ENCODE peak calls at places on chromosomes 7 and 10, in five cellular contexts. U is ovary, E is psoas muscle, O is hepatocyte, Q is RWPE2. Z is an unnamed sample.
A peak's percentile ranks its signal among the peaks of the same experiment; 100 is the strongest.

GRCh38 chr10:91156196-91156595 is 64.3 kb upstream of the PCGF5 start:
- DNase-seq in E (no peak), U (no peak), Q (no peak), O (no peak), Z (no peak)

GRCh38 chr10:75431180-75432111 is at the start of gene LRMDA:
- DNase-seq in O (peak; percentile 58), Q (no peak), E (peak; percentile 68), U (peak; percentile 81), Z (no peak)

GRCh38 chr7:77335581-77335980 is 80.6 kb downstream of the GSAP start:
- DNase-seq in E (no peak), O (no peak), Q (no peak), U (no peak), Z (no peak)

GRCh38 chr10:123790132-123790885 is 101.3 kb downstream of the CPXM2 start:
- DNase-seq in Q (no peak), E (no peak), U (no peak), O (peak; percentile 48), Z (no peak)

GRCh38 chr7:110442386-110442837 is 648.5 kb upstream of the LRRN3 start:
- DNase-seq in Q (no peak), O (peak; percentile 74), U (no peak), E (no peak), Z (no peak)

GRCh38 chr7:99407849-99408346 is 499 bp downstream of the PDAP1 start:
- DNase-seq in Q (no peak), U (peak; percentile 68), O (peak; percentile 78), E (peak; percentile 87), Z (peak; percentile 75)

GRCh38 chr10:88926484-88927249 is 25.9 kb downstream of the ACTA2 start:
- DNase-seq in U (no peak), O (no peak), Q (no peak), E (no peak), Z (no peak)

GRCh38 chr7:106056513-106057203 is 55.5 kb downstream of the SYPL1 start:
- DNase-seq in U (peak; percentile 70), Q (no peak), O (peak; percentile 81), E (peak; percentile 82), Z (peak; percentile 67)

GRCh38 chr7:139695616-139696015 is 82.2 kb downstream of the HIPK2 start:
- DNase-seq in O (no peak), U (no peak), Q (no peak), E (no peak), Z (no peak)

GRCh38 chr7:39890411-39890810 is 59.6 kb upstream of the CDK13 start:
- DNase-seq in E (no peak), U (no peak), O (no peak), Q (no peak), Z (no peak)

GRCh38 chr7:47786557-47787248 is 161.6 kb downstream of the PKD1L1 start:
- DNase-seq in O (peak; percentile 89), Q (peak; percentile 99), E (peak; percentile 62), U (peak; percentile 87), Z (no peak)

GRCh38 chr10:114810926-114811325 is 10.7 kb upstream of the FHIP2A start:
- DNase-seq in O (no peak), E (no peak), U (no peak), Q (no peak), Z (no peak)

GRCh38 chr7:295155-296154 is 5.5 kb downstream of the FOXL3 start:
- DNase-seq in Q (no peak), E (no peak), O (no peak), U (no peak), Z (no peak)

GRCh38 chr10:21173964-21174669 is 277.0 kb upstream of the NEBL start:
- DNase-seq in U (peak; percentile 15), O (peak; percentile 85), E (peak; percentile 48), Q (peak; percentile 79), Z (no peak)

GRCh38 chr10:102669206-102670064 is 25.2 kb downstream of the TRIM8 start:
- DNase-seq in E (peak; percentile 88), Q (no peak), O (peak; percentile 61), U (no peak), Z (peak; percentile 70)

GRCh38 chr7:149879271-149879711 is 5.5 kb downstream of the ATP6V0E2 start:
- DNase-seq in Q (no peak), O (no peak), E (no peak), U (no peak), Z (no peak)

GRCh38 chr7:112266595-112267270 is 60.2 kb downstream of the ZNF277 start:
- DNase-seq in O (no peak), U (no peak), Q (no peak), E (no peak), Z (no peak)

GRCh38 chr7:135285547-135285946 is 51.9 kb downstream of the STRA8 start:
- DNase-seq in Q (no peak), O (no peak), E (no peak), U (no peak), Z (no peak)

GRCh38 chr7:139618482-139619366 is 95.2 kb downstream of the CLEC2L start:
- DNase-seq in O (peak; percentile 24), U (no peak), Q (no peak), E (no peak), Z (peak; percentile 48)

GRCh38 chr10:88849224-88849623 is 2.4 kb downstream of the ANKRD22 start:
- DNase-seq in Q (no peak), U (no peak), E (no peak), O (no peak), Z (no peak)

GRCh38 chr10:86087716-86088115 is 278.9 kb downstream of the GRID1 start:
- DNase-seq in O (no peak), U (no peak), E (no peak), Q (no peak), Z (peak; percentile 76)

GRCh38 chr7:147586526-147586925 is 1004.0 kb upstream of the C7orf33 start:
- DNase-seq in O (no peak), U (no peak), Q (no peak), E (no peak), Z (no peak)

GRCh38 chr7:137084607-137085380 is 216.3 kb downstream of the CHRM2 start:
- DNase-seq in O (no peak), Q (no peak), U (no peak), E (no peak), Z (peak; percentile 45)

GRCh38 chr10:11224792-11225448 is 207.2 kb downstream of the CELF2 start:
- DNase-seq in Q (no peak), O (no peak), E (no peak), U (no peak), Z (no peak)

GRCh38 chr10:31133628-31134302 is 102.1 kb upstream of the ZNF438 start:
- DNase-seq in O (peak; percentile 87), U (peak; percentile 85), Q (no peak), E (peak; percentile 92), Z (peak; percentile 86)

GRCh38 chr10:31261502-31262311 is 57.3 kb upstream of the ZEB1 start:
- DNase-seq in U (no peak), E (no peak), O (peak; percentile 25), Q (no peak), Z (no peak)

GRCh38 chr7:134154581-134155130 is 27.5 kb downstream of the LRGUK start:
- DNase-seq in Q (no peak), U (no peak), O (no peak), E (no peak), Z (no peak)

GRCh38 chr10:69891057-69891617 is 89.4 kb downstream of the COL13A1 start:
- DNase-seq in Q (no peak), U (no peak), E (no peak), O (no peak), Z (no peak)

GRCh38 chr10:100912013-100912608 is 652 bp upstream of the SLF2 start:
- DNase-seq in O (peak; percentile 40), E (no peak), U (peak; percentile 21), Q (no peak), Z (no peak)

GRCh38 chr10:80488539-80489066 is 34.5 kb downstream of the TSPAN14 start:
- DNase-seq in U (no peak), O (no peak), Q (no peak), E (no peak), Z (no peak)

DNA sequence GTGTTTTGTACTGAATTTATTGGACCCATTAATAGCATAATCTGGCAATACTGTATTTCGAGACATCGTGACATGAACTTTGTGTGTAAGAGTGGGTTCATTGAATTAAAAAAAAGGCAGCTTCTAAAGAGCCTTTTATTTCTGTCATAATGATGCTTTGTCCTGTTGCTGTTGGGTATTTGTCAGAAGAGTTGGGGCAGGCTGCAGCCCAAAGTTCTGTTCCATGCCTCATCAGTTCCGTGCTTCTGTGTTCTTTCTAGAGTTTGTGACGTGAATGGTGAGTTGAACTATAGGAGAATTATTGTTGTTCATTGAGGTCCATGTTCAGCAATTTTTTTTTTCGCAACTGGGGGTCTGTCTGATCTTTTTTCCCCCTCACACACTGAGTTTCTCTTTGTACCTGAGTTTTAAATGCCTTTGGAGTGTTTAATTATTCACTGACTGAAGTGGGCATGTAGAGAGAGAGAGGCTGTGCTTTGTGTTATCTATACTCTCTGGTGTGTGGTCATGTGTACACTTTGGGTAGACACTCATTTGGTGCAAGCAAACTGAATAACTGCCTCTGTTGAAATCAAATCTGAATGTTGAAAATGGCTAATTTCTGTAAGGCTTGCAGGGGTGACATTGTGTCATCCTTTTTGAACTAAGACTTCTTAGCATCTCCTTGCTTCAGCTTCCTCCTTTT is 69.8 kb downstream of the ADD3 start:
- DNase-seq in E (no peak), U (no peak), Q (no peak), O (no peak), Z (peak; percentile 77)
- H3K4me3 ChIP-seq in E (peak overlapping the region; percentile 43), U (no peak overlapping the region), Q (no peak overlapping the region), O (peak overlapping the region; percentile 11), Z (peak overlapping the region; percentile 0)

GRCh38 chr10:60532691-60533468 is 143.2 kb upstream of the ANK3 start:
- DNase-seq in U (no peak), E (no peak), O (no peak), Q (no peak), Z (no peak)

GRCh38 chr10:60536529-60537114 is 146.9 kb upstream of the ANK3 start:
- DNase-seq in O (no peak), E (no peak), Q (no peak), U (no peak), Z (no peak)

GRCh38 chr10:60537697-60538096 is 148.0 kb upstream of the ANK3 start:
- DNase-seq in O (no peak), U (no peak), E (no peak), Q (no peak), Z (no peak)

GRCh38 chr10:60535427-60535826 is 145.8 kb upstream of the ANK3 start:
- DNase-seq in U (no peak), Q (no peak), O (no peak), E (no peak), Z (no peak)

GRCh38 chr10:60534791-60535389 is 145.2 kb upstream of the ANK3 start:
- DNase-seq in Q (no peak), U (no peak), E (no peak), O (no peak), Z (no peak)
- H3K27me3 ChIP-seq in Q (no peaks in the 10 kb centered on the region), U (no peaks in the 10 kb centered on the region), E (no peaks in the 10 kb centered on the region), O (no peaks in the 10 kb centered on the region), Z (no peaks in the 10 kb centered on the region)

GRCh38 chr7:27519801-27520200 is 142.9 kb downstream of the HIBADH start:
- DNase-seq in E (no peak), O (no peak), Q (no peak), U (no peak), Z (no peak)

GRCh38 chr7:27520828-27521790 is 141.6 kb downstream of the HIBADH start:
- DNase-seq in U (peak; percentile 20), Q (no peak), E (peak; percentile 64), O (peak; percentile 49), Z (no peak)

GRCh38 chr7:27516415-27516814 is 146.3 kb downstream of the HIBADH start:
- DNase-seq in U (no peak), Q (no peak), O (no peak), E (no peak), Z (no peak)

GRCh38 chr7:27514861-27515260 is 147.8 kb downstream of the HIBADH start:
- DNase-seq in O (no peak), U (no peak), Q (no peak), E (no peak), Z (no peak)

GRCh38 chr7:27515933-27516332 is 146.8 kb downstream of the HIBADH start:
- DNase-seq in E (no peak), O (no peak), Q (no peak), U (no peak), Z (no peak)
- H3K27ac ChIP-seq in E (no peak overlapping the region), O (no peak overlapping the region), Q (no peak overlapping the region), U (no peak overlapping the region), Z (no peak overlapping the region)

GRCh38 chr10:4633776-4634175 is 192.2 kb upstream of the AKR1E2 start:
- DNase-seq in Q (no peak), O (no peak), E (no peak), U (no peak), Z (no peak)
- H3K4me3 ChIP-seq in Q (no peak overlapping the region), O (no peak overlapping the region), E (no peak overlapping the region), U (no peak overlapping the region), Z (no peak overlapping the region)

Z was measured in dorsolateral prefrontal cortex.